ENCODE peak calls at places on chromosomes 4 and X, in four cellular contexts. S, H, Y and W are unnamed samples.

GRCh38 chr4:175758595-175758994 is 53.5 kb downstream of the GPM6A start:
- DNase-seq in S (no peak), H (no peak), Y (no peak), W (no peak)

GRCh38 chr4:111506706-111507105 is 638.5 kb upstream of the FAM241A start:
- DNase-seq in S (no peak), H (no peak), Y (no peak), W (no peak)

GRCh38 chr4:6195602-6196319 is 4.6 kb downstream of the JAKMIP1 start:
- DNase-seq in S (no peak), H (no peak), Y (no peak), W (no peak)

GRCh38 chrX:151852294-151852693 is 60.4 kb upstream of the MAGEA4 start:
- DNase-seq in S (no peak), H (no peak), Y (no peak), W (no peak)

GRCh38 chrX:96919672-96920071 is 36.0 kb downstream of the RPA4 start:
- DNase-seq in S (no peak), H (no peak), Y (no peak), W (no peak)

GRCh38 chr4:183915976-183916375 is 10.9 kb downstream of the STOX2 start:
- DNase-seq in S (no peak), H (no peak), Y (no peak), W (no peak)

GRCh38 chr4:158347596-158347995 is 137.3 kb downstream of the TMEM144 start:
- DNase-seq in S (no peak), H (no peak), Y (no peak), W (no peak)

GRCh38 chrX:110558406-110558805 is 199.8 kb downstream of the RTL9 start:
- DNase-seq in S (no peak), H (no peak), Y (no peak), W (no peak)

GRCh38 chr4:123443401-123444297 is 47.1 kb downstream of the SPRY1 start:
- DNase-seq in S (no peak), H (no peak), Y (no peak), W (no peak)

GRCh38 chrX:38652934-38653442 is 91.6 kb downstream of the TSPAN7 start:
- DNase-seq in S (no peak), H (no peak), Y (no peak), W (no peak)

GRCh38 chr4:184237612-184238011 is 19.9 kb upstream of the ENPP6 start:
- DNase-seq in S (no peak), H (no peak), Y (no peak), W (no peak)

GRCh38 chr4:185811509-185812364 is at the start of gene SORBS2:
- DNase-seq in S (no peak), H (no peak), Y (no peak), W (peak; percentile 39)

GRCh38 chr4:41365726-41366125 is 109.0 kb downstream of the UCHL1 start:
- DNase-seq in S (no peak), H (no peak), Y (no peak), W (no peak)

GRCh38 chr4:152021788-152022438 is 261.1 kb upstream of the GATB start:
- DNase-seq in S (peak; percentile 16), H (no peak), Y (no peak), W (no peak)

GRCh38 chrX:101462892-101463291 is 22.4 kb upstream of the ARMCX4 start:
- DNase-seq in S (no peak), H (peak; percentile 19), Y (no peak), W (no peak)

GRCh38 chr4:1842993-1843448 is 12.9 kb downstream of the LETM1 start:
- DNase-seq in S (peak; percentile 33), H (no peak), Y (no peak), W (peak; percentile 30)

GRCh38 chr4:150820409-150820808 is 194.7 kb downstream of the LRBA start:
- DNase-seq in S (no peak), H (no peak), Y (no peak), W (no peak)

GRCh38 chr4:98630804-98631454 is 27.5 kb downstream of the TSPAN5 start:
- DNase-seq in S (no peak), H (no peak), Y (peak; percentile 86), W (no peak)

GRCh38 chr4:7160439-7160838 is 31.9 kb upstream of the SORCS2 start:
- DNase-seq in S (no peak), H (no peak), Y (no peak), W (no peak)

GRCh38 chr4:21948347-21949072 is at the start of gene KCNIP4:
- DNase-seq in S (no peak), H (no peak), Y (no peak), W (no peak)

DNA sequence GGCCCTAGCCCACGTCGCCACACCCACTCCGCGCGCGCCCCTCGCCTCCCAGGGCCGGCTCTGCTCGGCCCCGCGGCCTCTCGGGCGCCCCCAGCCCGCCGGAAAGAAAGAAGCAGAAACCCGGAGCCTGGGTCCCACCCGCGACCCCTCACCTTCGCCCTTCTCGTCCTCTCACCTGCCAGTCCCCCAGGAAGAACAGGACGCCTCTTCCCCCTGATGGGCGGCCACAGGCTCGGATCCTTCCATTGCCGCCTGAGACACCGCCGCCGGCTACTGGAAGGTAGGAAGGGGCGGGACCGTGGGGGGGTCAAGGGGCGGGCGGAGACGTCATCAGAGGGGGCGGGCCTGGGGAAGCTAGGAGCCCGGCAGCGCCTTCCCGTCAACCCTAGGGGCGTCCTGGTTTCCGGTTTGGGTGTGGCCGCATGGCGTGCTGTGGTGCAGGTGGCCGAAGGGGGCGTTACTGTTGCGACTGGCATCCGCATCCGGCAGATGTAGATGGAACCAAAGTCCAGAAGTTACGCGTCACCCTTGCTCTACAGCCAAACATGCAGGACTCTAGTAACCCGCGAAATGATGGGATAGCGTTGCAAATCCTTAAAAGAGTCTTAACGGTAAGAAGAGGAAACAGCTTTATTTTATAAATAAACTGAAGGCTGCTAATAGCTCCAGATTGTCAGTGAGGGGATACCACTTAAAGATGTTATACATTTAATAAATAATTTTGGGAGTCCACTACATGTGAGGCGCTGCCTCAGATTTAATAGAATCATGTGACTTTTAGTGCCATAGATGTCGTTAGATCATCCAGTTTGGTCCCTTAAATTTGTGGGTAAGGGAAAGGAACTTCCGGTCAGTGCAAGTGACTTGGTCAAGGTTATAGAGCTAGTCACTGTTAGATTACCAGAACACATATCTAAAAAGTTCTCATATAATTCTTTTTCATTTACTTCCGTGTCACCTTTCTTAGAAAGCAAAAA is at the start of gene UBA6:
- DNase-seq in S (peak; percentile 89), H (peak; percentile 81), Y (peak; percentile 99), W (peak; percentile 96)
- TF ChIP-seq EP300 in S (peak; percentile 74), H (no peak), Y (no peak), W (peak; percentile 40)

DNA sequence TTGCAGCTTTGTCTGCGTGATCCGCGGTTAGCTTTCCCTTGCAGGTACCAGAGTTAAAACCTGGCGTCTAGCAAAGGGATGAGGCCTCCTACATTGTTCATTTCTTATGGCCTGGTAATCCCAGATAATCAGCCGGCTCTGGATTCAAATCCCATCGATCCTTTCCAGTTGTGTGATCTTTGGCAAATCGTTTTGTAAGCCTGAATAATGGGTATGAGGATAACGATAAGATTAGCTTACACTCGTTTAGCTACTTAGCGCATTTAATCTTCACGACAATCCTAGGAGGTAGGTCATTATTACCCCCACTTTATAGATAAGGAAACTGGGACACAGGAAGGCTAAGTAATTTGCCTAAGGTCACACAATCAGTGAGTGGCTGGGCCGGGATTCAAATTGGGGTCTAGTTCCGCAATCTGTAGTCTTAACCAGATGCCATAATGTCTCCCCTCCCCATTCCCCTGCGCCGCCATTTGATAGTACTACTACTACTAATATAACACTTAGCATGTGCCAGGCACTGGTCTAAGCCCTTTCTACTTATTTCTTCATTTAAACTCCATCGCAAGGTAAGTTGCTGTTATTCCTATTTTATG is 1.7 kb upstream of the UBA1 start:
- DNase-seq in S (no peak), H (no peak), Y (no peak), W (no peak)
- H3K27ac ChIP-seq in S (no peak overlapping the region), H (no peak overlapping the region), Y (no peak overlapping the region), W (no peak overlapping the region)

DNA sequence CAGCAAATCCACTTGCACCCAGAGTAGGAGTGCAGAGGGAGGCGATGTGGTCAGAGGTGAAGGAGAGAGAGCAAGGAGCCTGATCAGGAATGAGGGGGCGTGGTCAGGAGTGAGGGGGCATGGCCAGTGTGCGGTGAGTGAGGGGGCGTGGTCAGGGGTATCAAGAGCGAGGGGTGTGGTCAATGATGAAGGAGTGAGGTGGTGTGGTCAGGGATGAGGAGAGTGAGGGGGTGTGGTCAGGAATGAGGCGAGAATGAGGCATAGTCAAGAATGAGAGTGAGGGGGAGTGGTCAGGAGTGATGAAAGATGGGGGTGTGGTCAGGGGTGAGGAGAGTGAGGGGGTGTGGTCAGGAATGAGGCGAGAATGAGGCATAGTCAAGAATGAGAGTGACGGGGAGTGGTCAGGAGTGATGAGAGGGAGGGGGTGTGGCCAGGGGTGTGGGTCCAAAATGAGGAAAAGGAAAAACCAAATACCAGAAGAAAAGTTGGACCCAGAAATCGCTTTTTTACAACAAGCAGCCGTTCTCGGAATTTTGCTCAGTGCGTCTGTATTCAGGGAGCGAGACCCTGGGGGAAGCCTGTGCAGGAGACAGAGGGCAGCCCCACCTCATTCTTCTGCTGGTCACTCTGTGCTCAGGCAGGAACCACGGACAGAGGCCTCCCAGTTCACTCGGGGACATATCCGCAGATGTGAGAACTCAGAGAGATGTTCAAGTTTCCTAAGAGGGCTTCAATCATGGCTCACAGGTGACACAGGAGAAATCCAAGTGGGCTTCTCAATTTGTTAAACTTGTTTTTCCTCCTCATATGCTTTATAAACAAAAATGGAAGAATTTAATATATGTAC is 47.5 kb downstream of the MAGEA1 start:
- DNase-seq in S (peak; percentile 17), H (no peak), Y (no peak), W (peak; percentile 42)
- TF ChIP-seq POLR2A in S (no peak), H (no peak), Y (no peak), W (no peak)

GRCh38 chr4:83830138-83830537 is 294.2 kb downstream of the GPAT3 start:
- DNase-seq in S (no peak), H (no peak), Y (no peak), W (no peak)

GRCh38 chr4:83833920-83834319 is 298.0 kb downstream of the GPAT3 start:
- DNase-seq in S (no peak), H (no peak), Y (no peak), W (no peak)

GRCh38 chr4:83831588-83831987 is 295.7 kb downstream of the GPAT3 start:
- DNase-seq in S (no peak), H (no peak), Y (no peak), W (no peak)

GRCh38 chr4:83828601-83829000 is 292.7 kb downstream of the GPAT3 start:
- DNase-seq in S (no peak), H (no peak), Y (no peak), W (no peak)
- TF ChIP-seq EP300 in S (no peak), H (no peak), Y (no peak), W (no peak)

GRCh38 chr4:25060586-25061340 is 30.0 kb upstream of the LGI2 start:
- DNase-seq in S (no peak), H (no peak), Y (no peak), W (no peak)
- H3K27ac ChIP-seq in S (no peak overlapping the region), H (no peak overlapping the region), Y (peak overlapping the region; percentile 33), W (peak overlapping the region; percentile 47)

GRCh38 chr4:102824398-102824797 is 3.0 kb downstream of the UBE2D3 start:
- DNase-seq in S (no peak), H (no peak), Y (no peak), W (no peak)

GRCh38 chr4:102827674-102828496 is 534 bp upstream of the UBE2D3 start:
- DNase-seq in S (peak; percentile 99), H (peak; percentile 53), Y (peak; percentile 100), W (peak; percentile 98)

GRCh38 chr4:102826890-102827673 is at the start of gene UBE2D3:
- DNase-seq in S (peak; percentile 93), H (peak; percentile 24), Y (peak; percentile 98), W (peak; percentile 95)

GRCh38 chr4:102825261-102826071 is 1.9 kb downstream of the UBE2D3 start:
- DNase-seq in S (peak; percentile 57), H (no peak), Y (no peak), W (peak; percentile 51)

GRCh38 chr4:102826105-102826889 is 1.1 kb downstream of the UBE2D3 start:
- DNase-seq in S (no peak), H (no peak), Y (peak; percentile 92), W (no peak)
- TF ChIP-seq POLR2A in S (no peak), H (no peak), Y (peak; percentile 8), W (peak; percentile 21)